ENCODE peak calls at places on chromosome 9, in five cellular contexts. H, S, V, R and Q are unnamed samples.

GRCh38 chr9:76395381-76395780 is 1.2 kb upstream of the RFK start:
- DNase-seq in H (no peak), S (no peak), V (no peak), R (no peak), Q (no peak)

GRCh38 chr9:1977026-1977425 is 38.1 kb upstream of the SMARCA2 start:
- DNase-seq in H (no peak), S (no peak), V (no peak), R (no peak), Q (no peak)

GRCh38 chr9:36603006-36603405 is 30.3 kb downstream of the MELK start:
- DNase-seq in H (no peak), S (no peak), V (no peak), R (no peak), Q (no peak)

GRCh38 chr9:38620483-38621433 is at the start of gene ANKRD18A:
- DNase-seq in H (peak), S (peak), V (peak), R (peak), Q (peak)

GRCh38 chr9:38001430-38001829 is 67.6 kb downstream of the SHB start:
- DNase-seq in H (no peak), S (no peak), V (no peak), R (no peak), Q (no peak)

GRCh38 chr9:82410891-82411290 is 422.3 kb downstream of the SPATA31D1 start:
- DNase-seq in H (no peak), S (no peak), V (no peak), R (no peak), Q (no peak)

GRCh38 chr9:32782476-32783167 is 718 bp upstream of the TMEM215 start:
- DNase-seq in H (no peak), S (peak), V (no peak), R (no peak), Q (no peak)

GRCh38 chr9:94039786-94040185 is 44.5 kb upstream of the PTPDC1 start:
- DNase-seq in H (no peak), S (no peak), V (no peak), R (no peak), Q (no peak)

GRCh38 chr9:99059074-99059894 is 45.6 kb upstream of the TGFBR1 start:
- DNase-seq in H (no peak), S (no peak), V (peak), R (no peak), Q (no peak)

GRCh38 chr9:90095682-90096081 is 490.9 kb downstream of the GADD45G start:
- DNase-seq in H (no peak), S (no peak), V (peak), R (no peak), Q (no peak)

GRCh38 chr9:126514037-126514821 is 99.5 kb upstream of the LMX1B start:
- DNase-seq in H (no peak), S (peak), V (peak), R (peak), Q (peak)

GRCh38 chr9:93600504-93600903 is 24.1 kb downstream of the PHF2 start:
- DNase-seq in H (no peak), S (peak), V (no peak), R (no peak), Q (peak)

GRCh38 chr9:87880683-87881082 is 2.0 kb upstream of the SPATA31E1 start:
- DNase-seq in H (no peak), S (no peak), V (no peak), R (no peak), Q (no peak)

GRCh38 chr9:89790542-89791109 is 185.8 kb downstream of the GADD45G start:
- DNase-seq in H (no peak), S (no peak), V (no peak), R (no peak), Q (no peak)

GRCh38 chr9:86752727-86753126 is 194.6 kb downstream of the GAS1 start:
- DNase-seq in H (no peak), S (no peak), V (no peak), R (no peak), Q (no peak)

GRCh38 chr9:89654025-89654662 is 49.3 kb downstream of the GADD45G start:
- DNase-seq in H (no peak), S (no peak), V (peak), R (peak), Q (peak)

GRCh38 chr9:99253772-99254431 is 31.8 kb downstream of the SEC61B start:
- DNase-seq in H (no peak), S (no peak), V (no peak), R (no peak), Q (no peak)

GRCh38 chr9:134868751-134869553 is 11.7 kb upstream of the FCN2 start:
- DNase-seq in H (no peak), S (no peak), V (no peak), R (peak), Q (no peak)

GRCh38 chr9:80077059-80077458 is 505.3 kb downstream of the TLE4 start:
- DNase-seq in H (no peak), S (no peak), V (no peak), R (no peak), Q (no peak)

GRCh38 chr9:125399666-125400065 is 138.0 kb downstream of the GAPVD1 start:
- DNase-seq in H (no peak), S (no peak), V (no peak), R (no peak), Q (no peak)

GRCh38 chr9:83538172-83538889 is at the start of gene FRMD3:
- DNase-seq in H (peak), S (peak), V (peak), R (peak), Q (peak)

GRCh38 chr9:124721109-124721850 is 49.8 kb downstream of the NR6A1 start:
- DNase-seq in H (no peak), S (no peak), V (no peak), R (no peak), Q (no peak)

GRCh38 chr9:22008662-22009562 is at the start of gene CDKN2B:
- DNase-seq in H (peak), S (peak), V (peak), R (peak), Q (peak)

GRCh38 chr9:22010881-22011625 is 1.9 kb upstream of the CDKN2B start:
- DNase-seq in H (no peak), S (peak), V (no peak), R (no peak), Q (no peak)

GRCh38 chr9:22005700-22006605 is 3.2 kb downstream of the CDKN2B start:
- DNase-seq in H (no peak), S (peak), V (no peak), R (no peak), Q (no peak)

GRCh38 chr9:22005083-22005699 is 3.9 kb downstream of the CDKN2B start:
- DNase-seq in H (no peak), S (peak), V (no peak), R (no peak), Q (no peak)

DNA sequence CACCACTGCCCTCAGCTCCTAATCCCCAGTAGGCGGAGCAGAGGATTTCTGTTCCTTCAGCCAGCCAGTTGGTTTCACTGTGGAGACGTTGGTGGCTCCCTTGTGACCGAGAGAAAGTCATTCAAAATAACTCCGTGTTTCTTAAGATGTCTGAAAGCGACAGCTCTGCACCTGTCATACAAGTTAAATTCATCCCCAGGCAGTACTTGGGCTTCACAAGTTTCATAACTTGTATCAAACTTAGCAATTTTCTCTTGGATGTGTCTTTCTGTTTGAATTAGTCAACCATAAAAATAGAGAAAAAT is 410 bp upstream of the CDKN2B start:
- DNase-seq in H (no peak), S (no peak), V (no peak), R (no peak), Q (no peak)
- TF ChIP-seq POLR2A in H (no peak), S (no peak), V (no peak), R (no peak), Q (no peak)

DNA sequence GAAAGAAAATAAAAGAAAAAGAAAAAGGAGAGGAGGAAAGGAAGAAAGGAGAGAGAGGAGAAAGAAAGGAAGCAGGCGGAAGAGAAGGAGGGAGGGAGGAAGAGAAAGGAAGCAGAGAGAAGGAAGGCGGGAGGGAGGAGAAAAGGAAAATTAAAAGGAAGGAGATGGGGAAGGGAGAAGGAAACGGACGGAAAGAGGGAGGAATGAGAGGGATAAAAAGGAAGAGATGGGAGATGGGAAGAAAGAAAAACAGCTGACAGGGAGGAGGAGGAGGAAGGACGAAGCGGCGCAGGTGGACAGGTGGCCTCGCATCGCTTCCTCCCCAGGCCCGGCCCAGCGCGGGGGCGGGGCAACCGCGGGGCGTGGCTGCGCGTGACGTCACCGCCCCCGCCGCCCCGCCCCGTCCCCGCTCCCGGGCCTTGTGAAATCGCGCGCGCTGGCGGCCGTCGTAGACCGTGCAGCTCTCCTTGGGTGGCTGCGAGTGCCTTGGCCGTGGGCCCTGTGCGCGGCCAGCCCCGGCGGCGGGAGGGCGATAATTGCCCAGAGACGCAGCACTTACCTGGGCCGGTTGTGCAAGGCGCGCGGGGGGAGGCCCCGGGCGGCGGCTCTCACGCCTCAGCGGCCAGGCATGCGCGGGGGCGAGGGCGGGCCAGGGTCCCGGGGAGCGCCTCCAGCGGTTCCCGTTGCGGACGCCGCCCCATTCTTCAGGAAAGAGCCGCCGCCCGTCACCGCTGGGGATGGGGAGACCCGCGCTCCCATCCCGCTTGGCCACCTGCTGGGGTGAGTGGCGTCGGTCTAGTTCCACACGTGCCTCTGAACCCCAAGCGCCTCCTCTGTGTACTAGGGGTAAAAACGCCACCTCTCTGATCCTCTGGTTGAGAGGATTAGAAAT is 49.6 kb upstream of the FOXE1 start:
- DNase-seq in H (peak), S (peak), V (peak), R (peak), Q (peak)
- TF ChIP-seq CTCF in H (no peak), S (peak), V (peak), R (no peak), Q (no peak)

DNA sequence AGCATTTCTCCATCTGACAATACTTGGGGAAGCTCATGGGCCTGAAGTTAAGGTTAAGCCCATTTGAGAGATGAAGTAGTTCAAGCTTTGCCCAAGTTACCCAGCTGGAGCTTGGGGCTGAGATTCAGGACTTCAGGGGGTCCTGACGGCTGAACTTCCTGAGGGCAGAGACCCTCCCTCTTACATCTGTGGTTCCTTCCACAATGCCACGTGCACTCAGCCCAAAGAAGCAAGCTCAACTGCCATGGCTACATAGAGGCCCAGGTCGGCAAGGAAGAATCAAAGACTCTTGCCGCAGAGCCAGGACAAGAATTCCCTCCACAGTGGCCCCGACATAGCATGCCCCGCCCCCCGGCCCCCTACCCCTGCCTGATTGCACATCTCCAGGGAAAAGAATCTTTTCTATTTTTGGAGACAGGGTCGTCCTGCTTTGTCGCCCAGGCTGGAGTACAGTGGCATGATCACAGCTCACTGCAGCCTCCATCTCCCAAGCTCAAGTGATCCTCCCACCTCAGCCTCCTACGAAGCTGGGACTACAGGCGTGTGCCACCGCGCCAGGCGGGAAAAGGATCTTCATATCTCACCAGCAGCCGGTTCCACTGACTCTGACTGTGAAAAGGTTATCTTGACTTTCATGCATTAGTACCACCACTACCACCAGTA is 9.2 kb downstream of the PHF19 start:
- DNase-seq in H (no peak), S (no peak), V (no peak), R (no peak), Q (no peak)
- H3K4me3 ChIP-seq in H (peak), S (no peak), V (no peak), R (peak), Q (no peak)

GRCh38 chr9:114685951-114686350 is 4.0 kb upstream of the TEX48 start:
- DNase-seq in H (no peak), S (no peak), V (no peak), R (no peak), Q (no peak)

GRCh38 chr9:114680266-114681011 is 1.6 kb downstream of the TEX48 start:
- DNase-seq in H (no peak), S (no peak), V (no peak), R (no peak), Q (no peak)

GRCh38 chr9:114681594-114682332 is at the start of gene TEX48:
- DNase-seq in H (peak), S (peak), V (peak), R (peak), Q (peak)

GRCh38 chr9:114684036-114684435 is 2.0 kb upstream of the TEX48 start:
- DNase-seq in H (no peak), S (no peak), V (no peak), R (no peak), Q (no peak)

GRCh38 chr9:114682846-114683245 is 854 bp upstream of the TEX48 start:
- DNase-seq in H (no peak), S (no peak), V (no peak), R (no peak), Q (no peak)
- TF ChIP-seq POLR2A in H (no peak), S (no peak), V (no peak), R (no peak), Q (no peak)

DNA sequence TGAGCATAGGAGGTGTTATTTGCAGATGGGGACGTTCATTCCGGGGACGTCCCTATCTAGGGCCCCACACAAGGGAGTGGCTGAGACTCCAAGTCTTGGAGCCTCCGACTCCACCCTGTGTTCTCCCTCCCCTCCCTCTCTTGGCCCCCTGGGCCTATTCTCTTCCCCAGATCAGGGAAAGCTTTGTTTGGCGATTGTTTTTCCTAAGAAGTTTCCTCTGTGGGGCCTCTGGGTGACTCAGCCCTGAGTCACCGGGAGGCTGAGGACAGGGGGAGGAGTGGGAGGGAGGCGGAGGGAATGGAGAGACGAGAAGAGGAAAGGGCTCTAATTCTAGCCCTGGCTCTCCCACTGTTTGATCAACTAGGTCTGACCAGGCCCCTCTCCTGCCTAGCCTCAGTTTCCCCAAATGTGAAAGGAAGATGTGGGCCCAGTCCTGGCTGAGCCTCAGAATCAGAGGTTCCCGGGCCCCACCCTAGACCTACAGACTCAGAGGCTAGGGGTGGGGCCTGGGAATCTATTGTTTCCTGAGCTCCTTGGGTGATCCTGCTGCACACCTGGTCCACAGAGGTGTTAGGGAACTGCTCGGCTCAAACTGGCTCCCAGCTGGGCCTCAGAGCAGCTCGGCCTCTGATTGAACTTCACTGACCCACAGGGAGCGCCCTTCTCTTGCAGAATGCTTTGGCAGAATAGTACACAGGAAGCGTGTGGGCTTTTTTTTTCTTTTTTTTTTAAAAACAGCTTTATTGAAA is 19.2 kb downstream of the GSN start:
- DNase-seq in H (peak), S (peak), V (peak), R (peak), Q (peak)
- TF ChIP-seq CTCF in H (no peak), S (peak), V (no peak), R (peak), Q (no peak)

GRCh38 chr9:4490705-4491620 is 695 bp downstream of the SLC1A1 start:
- DNase-seq in H (no peak), S (peak), V (no peak), R (no peak), Q (no peak)

GRCh38 chr9:4489562-4489918 is 728 bp upstream of the SLC1A1 start:
- DNase-seq in H (peak), S (peak), V (peak), R (no peak), Q (no peak)

GRCh38 chr9:4489919-4490704 is at the start of gene SLC1A1:
- DNase-seq in H (peak), S (peak), V (peak), R (peak), Q (peak)

GRCh38 chr9:4494337-4494736 is 4.1 kb downstream of the SLC1A1 start:
- DNase-seq in H (no peak), S (no peak), V (no peak), R (no peak), Q (no peak)

GRCh38 chr9:4491621-4491975 is 1.3 kb downstream of the SLC1A1 start:
- DNase-seq in H (peak), S (peak), V (no peak), R (no peak), Q (no peak)
- H3K4me3 ChIP-seq in H (peak), S (peak), V (no peak), R (no peak), Q (no peak)

GRCh38 chr9:133144142-133144886 is 19.4 kb downstream of the GBGT1 start:
- DNase-seq in H (peak), S (peak), V (peak), R (no peak), Q (peak)
- TF ChIP-seq POLR2A in H (peak), S (no peak), V (no peak), R (no peak), Q (no peak)

GRCh38 chr9:137162505-137163100 is 7.2 kb downstream of the LRRC26 start:
- DNase-seq in H (peak), S (peak), V (peak), R (no peak), Q (no peak)
- TF ChIP-seq CTCF in H (peak), S (peak), V (peak), R (no peak), Q (no peak)

DNA sequence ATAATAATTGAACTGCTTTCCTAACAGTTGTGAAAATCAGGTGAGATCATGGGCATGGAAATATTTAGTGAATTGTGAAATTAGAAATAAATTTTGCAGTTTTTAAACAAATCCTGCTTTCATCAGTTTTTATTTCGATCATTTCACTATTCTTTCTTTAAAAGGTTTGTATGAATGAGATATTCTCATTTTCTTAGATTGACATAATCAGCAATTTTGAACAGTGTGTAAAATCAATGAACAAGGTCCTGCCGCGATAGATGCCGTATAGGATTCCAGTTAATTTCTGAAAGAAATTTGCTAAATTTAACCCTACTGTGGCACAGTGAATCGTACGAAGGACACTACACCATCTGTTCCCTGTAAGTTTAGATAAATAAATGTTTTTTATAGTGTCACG is 7.5 kb downstream of the RAD23B start:
- DNase-seq in H (no peak), S (no peak), V (no peak), R (no peak), Q (no peak)
- H3K4me3 ChIP-seq in H (no peak), S (no peak), V (no peak), R (no peak), Q (no peak)